ENCODE peak calls at places on chromosomes 5 and 9, in eight cellular contexts. E is Peyer's patch; N is OCI-LY7; I is stimulated activated naive B cell treated with anti-CD40 and anti-IgM and Interleukin-4, amounts not matched to agents 10 μg/mL and 1 μg/mL and 100 μg/mL, for 72 hours; L is cardiac muscle cell; V is Right ventricle myocardium superior; G is SW480; R is mucosa of descending colon. A is an unnamed sample.

GRCh38 chr5:157219491-157220271 is 39.0 kb downstream of the ITK start:
- DNase-seq in L (no peak), N (no peak), R (no peak), E (no peak), I (peak; percentile 11), V (no peak), G (no peak), A (no peak)

GRCh38 chr5:175813943-175814630 is 57.3 kb upstream of the CPLX2 start:
- DNase-seq in V (no peak), I (no peak), N (no peak), G (no peak), E (no peak), R (no peak), L (no peak), A (no peak)

GRCh38 chr9:109117856-109118801 is 1.6 kb downstream of the TMEM245 start:
- DNase-seq in V (peak; percentile 50), L (peak; percentile 11), N (peak; percentile 52), E (no peak), G (peak; percentile 74), R (no peak), I (no peak), A (no peak)

GRCh38 chr9:107068581-107068980 is 205.6 kb downstream of the ZNF462 start:
- DNase-seq in G (peak; percentile 17), E (no peak), V (no peak), L (no peak), N (no peak), I (no peak), R (no peak), A (no peak)

GRCh38 chr5:134371834-134372340 is 518 bp downstream of the UBE2B start:
- DNase-seq in L (peak; percentile 91), G (peak; percentile 69), I (peak; percentile 21), V (peak; percentile 70), E (peak; percentile 41), R (peak; percentile 79), N (peak; percentile 47), A (peak; percentile 61)

GRCh38 chr5:86979801-86980510 is 287.7 kb upstream of the RASA1 start:
- DNase-seq in R (no peak), I (no peak), L (no peak), N (no peak), E (no peak), G (peak; percentile 55), V (no peak), A (no peak)

GRCh38 chr5:113214026-113214425 is 220.8 kb downstream of the TSSK1B start:
- DNase-seq in R (no peak), E (no peak), I (no peak), L (no peak), G (no peak), N (no peak), V (no peak), A (no peak)

GRCh38 chr9:107223381-107223780 is 59.7 kb upstream of the RAD23B start:
- DNase-seq in G (no peak), R (no peak), L (no peak), I (no peak), E (no peak), N (no peak), V (no peak), A (no peak)

GRCh38 chr9:107177243-107177839 is 105.7 kb upstream of the RAD23B start:
- DNase-seq in V (no peak), L (no peak), I (no peak), R (no peak), E (no peak), G (no peak), N (no peak), A (no peak)

GRCh38 chr9:68711281-68711680 is 6.2 kb downstream of the PIP5K1B start:
- DNase-seq in N (no peak), L (no peak), V (no peak), R (no peak), I (no peak), G (no peak), E (no peak), A (no peak)

GRCh38 chr5:132280371-132281240 is 13.6 kb upstream of the SLC22A4 start:
- DNase-seq in G (no peak), L (no peak), V (no peak), R (no peak), E (no peak), N (no peak), I (no peak), A (no peak)

GRCh38 chr9:3746296-3747275 is 220.8 kb upstream of the RFX3 start:
- DNase-seq in V (no peak), G (peak; percentile 60), N (no peak), L (no peak), E (no peak), I (no peak), R (no peak), A (no peak)

A was measured in heart left ventricle.